ENCODE peak calls at places on chromosomes 4 and X, in ten cellular contexts. One of them, this sample, is unnamed.

GRCh38 chr4:81688085-81688484 is 216.4 kb upstream of the RASGEF1B start:
- DNase-seq in EH: no peak
- DNase-seq in BJ: no peak
- DNase-seq in amniotic stem cell: no peak
- DNase-seq in central memory CD4-positive, alpha-beta T cell: no peak
- DNase-seq in activated CD4-positive, alpha-beta T cell treated with anti-CD3 and anti-CD28 coated beads, Interleukin-2, amount 50 U/mL, for 48 hours: no peak
- DNase-seq in fibroblast of the conjunctiva: no peak
- DNase-seq in T follicular helper cell: no peak
- DNase-seq in endothelial cell: no peak
- DNase-seq in mesothelial cell of epicardium: no peak
- DNase-seq in this sample: no peak

GRCh38 chr4:91758487-91758886 is 545.3 kb upstream of the GRID2 start:
- DNase-seq in activated CD4-positive, alpha-beta T cell treated with anti-CD3 and anti-CD28 coated beads, Interleukin-2, amount 50 U/mL, for 48 hours: no peak
- DNase-seq in endothelial cell: no peak
- DNase-seq in EH: no peak
- DNase-seq in mesothelial cell of epicardium: no peak
- DNase-seq in fibroblast of the conjunctiva: peak
- DNase-seq in amniotic stem cell: no peak
- DNase-seq in central memory CD4-positive, alpha-beta T cell: no peak
- DNase-seq in BJ: no peak
- DNase-seq in T follicular helper cell: no peak
- DNase-seq in this sample: no peak

GRCh38 chr4:70640192-70640591 is 11.6 kb downstream of the ENAM start:
- DNase-seq in central memory CD4-positive, alpha-beta T cell: no peak
- DNase-seq in EH: no peak
- DNase-seq in mesothelial cell of epicardium: no peak
- DNase-seq in BJ: no peak
- DNase-seq in endothelial cell: no peak
- DNase-seq in T follicular helper cell: no peak
- DNase-seq in activated CD4-positive, alpha-beta T cell treated with anti-CD3 and anti-CD28 coated beads, Interleukin-2, amount 50 U/mL, for 48 hours: no peak
- DNase-seq in fibroblast of the conjunctiva: no peak
- DNase-seq in amniotic stem cell: no peak
- DNase-seq in this sample: no peak

GRCh38 chr4:53694666-53695065 is 103.4 kb upstream of the LNX1 start:
- DNase-seq in EH: peak
- DNase-seq in endothelial cell: no peak
- DNase-seq in T follicular helper cell: no peak
- DNase-seq in mesothelial cell of epicardium: no peak
- DNase-seq in fibroblast of the conjunctiva: no peak
- DNase-seq in BJ: no peak
- DNase-seq in amniotic stem cell: no peak
- DNase-seq in activated CD4-positive, alpha-beta T cell treated with anti-CD3 and anti-CD28 coated beads, Interleukin-2, amount 50 U/mL, for 48 hours: no peak
- DNase-seq in central memory CD4-positive, alpha-beta T cell: no peak
- DNase-seq in this sample: no peak

GRCh38 chrX:150146271-150146888 is 208.1 kb upstream of the EOLA2 start:
- DNase-seq in fibroblast of the conjunctiva: no peak
- DNase-seq in amniotic stem cell: no peak
- DNase-seq in central memory CD4-positive, alpha-beta T cell: no peak
- DNase-seq in T follicular helper cell: no peak
- DNase-seq in mesothelial cell of epicardium: no peak
- DNase-seq in activated CD4-positive, alpha-beta T cell treated with anti-CD3 and anti-CD28 coated beads, Interleukin-2, amount 50 U/mL, for 48 hours: no peak
- DNase-seq in endothelial cell: no peak
- DNase-seq in EH: peak
- DNase-seq in BJ: no peak
- DNase-seq in this sample: no peak

GRCh38 chrX:133926809-133927208 is 58.6 kb downstream of the GPC3 start:
- DNase-seq in T follicular helper cell: no peak
- DNase-seq in endothelial cell: no peak
- DNase-seq in mesothelial cell of epicardium: no peak
- DNase-seq in amniotic stem cell: no peak
- DNase-seq in activated CD4-positive, alpha-beta T cell treated with anti-CD3 and anti-CD28 coated beads, Interleukin-2, amount 50 U/mL, for 48 hours: no peak
- DNase-seq in BJ: no peak
- DNase-seq in central memory CD4-positive, alpha-beta T cell: no peak
- DNase-seq in fibroblast of the conjunctiva: no peak
- DNase-seq in EH: no peak
- DNase-seq in this sample: no peak

GRCh38 chrX:43880439-43880838 is 1.8 kb downstream of the MAOB start:
- DNase-seq in endothelial cell: no peak
- DNase-seq in EH: no peak
- DNase-seq in amniotic stem cell: no peak
- DNase-seq in fibroblast of the conjunctiva: no peak
- DNase-seq in BJ: no peak
- DNase-seq in mesothelial cell of epicardium: no peak
- DNase-seq in T follicular helper cell: no peak
- DNase-seq in central memory CD4-positive, alpha-beta T cell: no peak
- DNase-seq in activated CD4-positive, alpha-beta T cell treated with anti-CD3 and anti-CD28 coated beads, Interleukin-2, amount 50 U/mL, for 48 hours: no peak
- DNase-seq in this sample: no peak

GRCh38 chr4:119977135-119977534 is 89.5 kb downstream of the MAD2L1 start:
- DNase-seq in amniotic stem cell: no peak
- DNase-seq in fibroblast of the conjunctiva: no peak
- DNase-seq in EH: no peak
- DNase-seq in mesothelial cell of epicardium: no peak
- DNase-seq in central memory CD4-positive, alpha-beta T cell: no peak
- DNase-seq in activated CD4-positive, alpha-beta T cell treated with anti-CD3 and anti-CD28 coated beads, Interleukin-2, amount 50 U/mL, for 48 hours: no peak
- DNase-seq in endothelial cell: no peak
- DNase-seq in T follicular helper cell: no peak
- DNase-seq in BJ: no peak
- DNase-seq in this sample: no peak

GRCh38 chrX:15299945-15300851 is 15.2 kb downstream of the ASB11 start:
- DNase-seq in BJ: no peak
- DNase-seq in mesothelial cell of epicardium: no peak
- DNase-seq in T follicular helper cell: no peak
- DNase-seq in fibroblast of the conjunctiva: peak
- DNase-seq in endothelial cell: no peak
- DNase-seq in activated CD4-positive, alpha-beta T cell treated with anti-CD3 and anti-CD28 coated beads, Interleukin-2, amount 50 U/mL, for 48 hours: no peak
- DNase-seq in EH: peak
- DNase-seq in amniotic stem cell: no peak
- DNase-seq in central memory CD4-positive, alpha-beta T cell: no peak
- DNase-seq in this sample: no peak

GRCh38 chrX:439719-440118 is 53.0 kb upstream of the PPP2R3B start:
- DNase-seq in EH: no peak
- DNase-seq in fibroblast of the conjunctiva: no peak
- DNase-seq in T follicular helper cell: no peak
- DNase-seq in endothelial cell: no peak
- DNase-seq in BJ: no peak
- DNase-seq in mesothelial cell of epicardium: no peak
- DNase-seq in central memory CD4-positive, alpha-beta T cell: no peak
- DNase-seq in amniotic stem cell: no peak
- DNase-seq in activated CD4-positive, alpha-beta T cell treated with anti-CD3 and anti-CD28 coated beads, Interleukin-2, amount 50 U/mL, for 48 hours: no peak
- DNase-seq in this sample: peak

GRCh38 chr4:14176613-14177012 is 549.1 kb upstream of the BOD1L1 start:
- DNase-seq in amniotic stem cell: no peak
- DNase-seq in central memory CD4-positive, alpha-beta T cell: no peak
- DNase-seq in T follicular helper cell: no peak
- DNase-seq in EH: no peak
- DNase-seq in BJ: no peak
- DNase-seq in mesothelial cell of epicardium: no peak
- DNase-seq in endothelial cell: no peak
- DNase-seq in fibroblast of the conjunctiva: no peak
- DNase-seq in activated CD4-positive, alpha-beta T cell treated with anti-CD3 and anti-CD28 coated beads, Interleukin-2, amount 50 U/mL, for 48 hours: no peak
- DNase-seq in this sample: no peak

GRCh38 chr4:156941940-156942548 is 29.6 kb downstream of the PDGFC start:
- DNase-seq in endothelial cell: peak
- DNase-seq in amniotic stem cell: peak
- DNase-seq in fibroblast of the conjunctiva: peak
- DNase-seq in BJ: no peak
- DNase-seq in activated CD4-positive, alpha-beta T cell treated with anti-CD3 and anti-CD28 coated beads, Interleukin-2, amount 50 U/mL, for 48 hours: no peak
- DNase-seq in mesothelial cell of epicardium: peak
- DNase-seq in T follicular helper cell: no peak
- DNase-seq in EH: peak
- DNase-seq in central memory CD4-positive, alpha-beta T cell: no peak
- DNase-seq in this sample: peak

GRCh38 chr4:104726002-104726401 is 231.3 kb upstream of the CXXC4 start:
- DNase-seq in EH: no peak
- DNase-seq in central memory CD4-positive, alpha-beta T cell: no peak
- DNase-seq in T follicular helper cell: no peak
- DNase-seq in activated CD4-positive, alpha-beta T cell treated with anti-CD3 and anti-CD28 coated beads, Interleukin-2, amount 50 U/mL, for 48 hours: no peak
- DNase-seq in amniotic stem cell: no peak
- DNase-seq in BJ: no peak
- DNase-seq in mesothelial cell of epicardium: no peak
- DNase-seq in fibroblast of the conjunctiva: no peak
- DNase-seq in endothelial cell: no peak
- DNase-seq in this sample: no peak

GRCh38 chr4:16337936-16338335 is 111.7 kb upstream of the TAPT1 start:
- DNase-seq in fibroblast of the conjunctiva: no peak
- DNase-seq in activated CD4-positive, alpha-beta T cell treated with anti-CD3 and anti-CD28 coated beads, Interleukin-2, amount 50 U/mL, for 48 hours: no peak
- DNase-seq in amniotic stem cell: no peak
- DNase-seq in central memory CD4-positive, alpha-beta T cell: no peak
- DNase-seq in EH: no peak
- DNase-seq in mesothelial cell of epicardium: no peak
- DNase-seq in BJ: no peak
- DNase-seq in endothelial cell: no peak
- DNase-seq in T follicular helper cell: no peak
- DNase-seq in this sample: no peak

GRCh38 chr4:182062936-182063335 is 180.3 kb upstream of the TENM3 start:
- DNase-seq in BJ: peak
- DNase-seq in central memory CD4-positive, alpha-beta T cell: no peak
- DNase-seq in activated CD4-positive, alpha-beta T cell treated with anti-CD3 and anti-CD28 coated beads, Interleukin-2, amount 50 U/mL, for 48 hours: no peak
- DNase-seq in T follicular helper cell: no peak
- DNase-seq in endothelial cell: no peak
- DNase-seq in amniotic stem cell: peak
- DNase-seq in EH: peak
- DNase-seq in mesothelial cell of epicardium: no peak
- DNase-seq in fibroblast of the conjunctiva: peak
- DNase-seq in this sample: no peak

GRCh38 chr4:94976371-94977011 is 218.7 kb downstream of the BMPR1B start:
- DNase-seq in central memory CD4-positive, alpha-beta T cell: no peak
- DNase-seq in mesothelial cell of epicardium: no peak
- DNase-seq in activated CD4-positive, alpha-beta T cell treated with anti-CD3 and anti-CD28 coated beads, Interleukin-2, amount 50 U/mL, for 48 hours: no peak
- DNase-seq in BJ: no peak
- DNase-seq in endothelial cell: no peak
- DNase-seq in EH: no peak
- DNase-seq in amniotic stem cell: no peak
- DNase-seq in fibroblast of the conjunctiva: peak
- DNase-seq in T follicular helper cell: no peak
- DNase-seq in this sample: no peak

GRCh38 chr4:155107059-155107458 is 101.4 kb upstream of the NPY2R start:
- DNase-seq in BJ: no peak
- DNase-seq in fibroblast of the conjunctiva: no peak
- DNase-seq in endothelial cell: no peak
- DNase-seq in amniotic stem cell: no peak
- DNase-seq in activated CD4-positive, alpha-beta T cell treated with anti-CD3 and anti-CD28 coated beads, Interleukin-2, amount 50 U/mL, for 48 hours: no peak
- DNase-seq in T follicular helper cell: no peak
- DNase-seq in central memory CD4-positive, alpha-beta T cell: no peak
- DNase-seq in EH: no peak
- DNase-seq in mesothelial cell of epicardium: no peak
- DNase-seq in this sample: no peak

GRCh38 chr4:48862038-48862437 is 31.1 kb downstream of the OCIAD1 start:
- DNase-seq in activated CD4-positive, alpha-beta T cell treated with anti-CD3 and anti-CD28 coated beads, Interleukin-2, amount 50 U/mL, for 48 hours: no peak
- DNase-seq in T follicular helper cell: no peak
- DNase-seq in mesothelial cell of epicardium: no peak
- DNase-seq in central memory CD4-positive, alpha-beta T cell: no peak
- DNase-seq in BJ: no peak
- DNase-seq in fibroblast of the conjunctiva: no peak
- DNase-seq in amniotic stem cell: no peak
- DNase-seq in EH: no peak
- DNase-seq in endothelial cell: no peak
- DNase-seq in this sample: no peak

GRCh38 chrX:13024911-13025454 is 19.4 kb downstream of the FAM9C start:
- DNase-seq in fibroblast of the conjunctiva: no peak
- DNase-seq in BJ: no peak
- DNase-seq in mesothelial cell of epicardium: no peak
- DNase-seq in EH: no peak
- DNase-seq in endothelial cell: no peak
- DNase-seq in activated CD4-positive, alpha-beta T cell treated with anti-CD3 and anti-CD28 coated beads, Interleukin-2, amount 50 U/mL, for 48 hours: no peak
- DNase-seq in central memory CD4-positive, alpha-beta T cell: no peak
- DNase-seq in amniotic stem cell: no peak
- DNase-seq in T follicular helper cell: no peak
- DNase-seq in this sample: no peak

GRCh38 chrX:150697641-150698040 is 4.4 kb downstream of the MTMR1 start:
- DNase-seq in EH: no peak
- DNase-seq in activated CD4-positive, alpha-beta T cell treated with anti-CD3 and anti-CD28 coated beads, Interleukin-2, amount 50 U/mL, for 48 hours: peak
- DNase-seq in central memory CD4-positive, alpha-beta T cell: no peak
- DNase-seq in T follicular helper cell: no peak
- DNase-seq in endothelial cell: no peak
- DNase-seq in fibroblast of the conjunctiva: no peak
- DNase-seq in BJ: no peak
- DNase-seq in amniotic stem cell: no peak
- DNase-seq in mesothelial cell of epicardium: no peak
- DNase-seq in this sample: no peak

GRCh38 chr4:2254665-2255500 is 7.0 kb downstream of the MXD4 start:
- DNase-seq in activated CD4-positive, alpha-beta T cell treated with anti-CD3 and anti-CD28 coated beads, Interleukin-2, amount 50 U/mL, for 48 hours: peak
- DNase-seq in fibroblast of the conjunctiva: no peak
- DNase-seq in mesothelial cell of epicardium: peak
- DNase-seq in central memory CD4-positive, alpha-beta T cell: no peak
- DNase-seq in amniotic stem cell: no peak
- DNase-seq in BJ: no peak
- DNase-seq in T follicular helper cell: no peak
- DNase-seq in endothelial cell: no peak
- DNase-seq in EH: no peak
- DNase-seq in this sample: peak

GRCh38 chr4:102627831-102628523 is 126.8 kb downstream of the NFKB1 start:
- DNase-seq in endothelial cell: no peak
- DNase-seq in BJ: no peak
- DNase-seq in T follicular helper cell: no peak
- DNase-seq in mesothelial cell of epicardium: no peak
- DNase-seq in EH: peak
- DNase-seq in amniotic stem cell: no peak
- DNase-seq in central memory CD4-positive, alpha-beta T cell: no peak
- DNase-seq in activated CD4-positive, alpha-beta T cell treated with anti-CD3 and anti-CD28 coated beads, Interleukin-2, amount 50 U/mL, for 48 hours: no peak
- DNase-seq in fibroblast of the conjunctiva: peak
- DNase-seq in this sample: no peak

GRCh38 chr4:175824110-175824509 is 12.0 kb upstream of the GPM6A start:
- DNase-seq in central memory CD4-positive, alpha-beta T cell: no peak
- DNase-seq in BJ: no peak
- DNase-seq in amniotic stem cell: no peak
- DNase-seq in EH: no peak
- DNase-seq in activated CD4-positive, alpha-beta T cell treated with anti-CD3 and anti-CD28 coated beads, Interleukin-2, amount 50 U/mL, for 48 hours: no peak
- DNase-seq in endothelial cell: no peak
- DNase-seq in T follicular helper cell: no peak
- DNase-seq in fibroblast of the conjunctiva: no peak
- DNase-seq in mesothelial cell of epicardium: no peak
- DNase-seq in this sample: no peak

GRCh38 chr4:137226900-137227299 is 305.4 kb downstream of the PCDH18 start:
- DNase-seq in fibroblast of the conjunctiva: no peak
- DNase-seq in central memory CD4-positive, alpha-beta T cell: no peak
- DNase-seq in T follicular helper cell: no peak
- DNase-seq in EH: peak
- DNase-seq in endothelial cell: peak
- DNase-seq in mesothelial cell of epicardium: no peak
- DNase-seq in activated CD4-positive, alpha-beta T cell treated with anti-CD3 and anti-CD28 coated beads, Interleukin-2, amount 50 U/mL, for 48 hours: no peak
- DNase-seq in BJ: no peak
- DNase-seq in amniotic stem cell: peak
- DNase-seq in this sample: no peak

GRCh38 chr4:101102114-101102752 is 245.1 kb downstream of the PPP3CA start:
- DNase-seq in central memory CD4-positive, alpha-beta T cell: no peak
- DNase-seq in T follicular helper cell: no peak
- DNase-seq in activated CD4-positive, alpha-beta T cell treated with anti-CD3 and anti-CD28 coated beads, Interleukin-2, amount 50 U/mL, for 48 hours: no peak
- DNase-seq in endothelial cell: no peak
- DNase-seq in BJ: peak
- DNase-seq in EH: peak
- DNase-seq in amniotic stem cell: peak
- DNase-seq in mesothelial cell of epicardium: no peak
- DNase-seq in fibroblast of the conjunctiva: peak
- DNase-seq in this sample: peak

GRCh38 chr4:88159137-88159725 is 792 bp upstream of the ABCG2 start:
- DNase-seq in central memory CD4-positive, alpha-beta T cell: no peak
- DNase-seq in endothelial cell: no peak
- DNase-seq in EH: no peak
- DNase-seq in activated CD4-positive, alpha-beta T cell treated with anti-CD3 and anti-CD28 coated beads, Interleukin-2, amount 50 U/mL, for 48 hours: no peak
- DNase-seq in BJ: no peak
- DNase-seq in amniotic stem cell: no peak
- DNase-seq in mesothelial cell of epicardium: no peak
- DNase-seq in fibroblast of the conjunctiva: no peak
- DNase-seq in T follicular helper cell: no peak
- DNase-seq in this sample: peak

GRCh38 chr4:125115941-125116340 is 198.8 kb upstream of the FAT4 start:
- DNase-seq in amniotic stem cell: peak
- DNase-seq in mesothelial cell of epicardium: no peak
- DNase-seq in T follicular helper cell: no peak
- DNase-seq in activated CD4-positive, alpha-beta T cell treated with anti-CD3 and anti-CD28 coated beads, Interleukin-2, amount 50 U/mL, for 48 hours: no peak
- DNase-seq in endothelial cell: no peak
- DNase-seq in EH: peak
- DNase-seq in BJ: no peak
- DNase-seq in fibroblast of the conjunctiva: no peak
- DNase-seq in central memory CD4-positive, alpha-beta T cell: no peak
- DNase-seq in this sample: no peak

GRCh38 chr4:87038837-87039715 is 104.3 kb downstream of the AFF1 start:
- DNase-seq in EH: peak
- DNase-seq in amniotic stem cell: peak
- DNase-seq in fibroblast of the conjunctiva: no peak
- DNase-seq in central memory CD4-positive, alpha-beta T cell: no peak
- DNase-seq in T follicular helper cell: no peak
- DNase-seq in mesothelial cell of epicardium: no peak
- DNase-seq in BJ: peak
- DNase-seq in endothelial cell: no peak
- DNase-seq in activated CD4-positive, alpha-beta T cell treated with anti-CD3 and anti-CD28 coated beads, Interleukin-2, amount 50 U/mL, for 48 hours: no peak
- DNase-seq in this sample: peak

This sample was measured in aorta.